ENCODE peak calls at places on chromosome 19, in ten cellular contexts. One of them, this sample, is unnamed.

GRCh38 chr19:43570174-43570791 is 5.0 kb downstream of the XRCC1 start:
- DNase-seq in mucosa of descending colon: no peak
- DNase-seq in neural progenitor cell: no peak
- DNase-seq in breast epithelium: no peak
- DNase-seq in pancreas: no peak
- DNase-seq in AG04449: no peak
- DNase-seq in ovary: no peak
- DNase-seq in A549: no peak
- DNase-seq in stomach: no peak
- DNase-seq in psoas muscle: no peak
- DNase-seq in this sample: no peak

GRCh38 chr19:58543826-58544590 is at the start of gene TRIM28:
- DNase-seq in mucosa of descending colon: peak
- DNase-seq in psoas muscle: peak
- DNase-seq in ovary: peak
- DNase-seq in A549: peak
- DNase-seq in breast epithelium: peak
- DNase-seq in AG04449: peak
- DNase-seq in pancreas: peak
- DNase-seq in stomach: peak
- DNase-seq in neural progenitor cell: peak
- DNase-seq in this sample: peak

GRCh38 chr19:55152017-55152416 is 3.0 kb upstream of the TNNT1 start:
- DNase-seq in stomach: no peak
- DNase-seq in A549: no peak
- DNase-seq in AG04449: no peak
- DNase-seq in psoas muscle: no peak
- DNase-seq in ovary: no peak
- DNase-seq in pancreas: no peak
- DNase-seq in mucosa of descending colon: no peak
- DNase-seq in breast epithelium: no peak
- DNase-seq in neural progenitor cell: no peak
- DNase-seq in this sample: no peak

GRCh38 chr19:41691268-41691970 is 3.3 kb upstream of the CEACAM7 start:
- DNase-seq in neural progenitor cell: no peak
- DNase-seq in A549: peak
- DNase-seq in AG04449: no peak
- DNase-seq in mucosa of descending colon: no peak
- DNase-seq in psoas muscle: no peak
- DNase-seq in stomach: peak
- DNase-seq in ovary: no peak
- DNase-seq in pancreas: peak
- DNase-seq in breast epithelium: no peak
- DNase-seq in this sample: no peak

GRCh38 chr19:18468517-18468916 is 30.6 kb upstream of the ISYNA1 start:
- DNase-seq in pancreas: peak
- DNase-seq in AG04449: no peak
- DNase-seq in stomach: no peak
- DNase-seq in breast epithelium: no peak
- DNase-seq in A549: no peak
- DNase-seq in psoas muscle: peak
- DNase-seq in ovary: no peak
- DNase-seq in mucosa of descending colon: peak
- DNase-seq in neural progenitor cell: no peak
- DNase-seq in this sample: no peak

GRCh38 chr19:46660008-46660517 is 919 bp downstream of the DACT3 start:
- DNase-seq in psoas muscle: no peak
- DNase-seq in stomach: no peak
- DNase-seq in ovary: peak
- DNase-seq in A549: no peak
- DNase-seq in pancreas: peak
- DNase-seq in neural progenitor cell: peak
- DNase-seq in mucosa of descending colon: no peak
- DNase-seq in breast epithelium: no peak
- DNase-seq in AG04449: no peak
- DNase-seq in this sample: peak

GRCh38 chr19:50870417-50871089 is 2.7 kb upstream of the KLK2 start:
- DNase-seq in psoas muscle: no peak
- DNase-seq in neural progenitor cell: peak
- DNase-seq in AG04449: no peak
- DNase-seq in mucosa of descending colon: no peak
- DNase-seq in A549: peak
- DNase-seq in ovary: no peak
- DNase-seq in breast epithelium: no peak
- DNase-seq in stomach: no peak
- DNase-seq in pancreas: peak
- DNase-seq in this sample: no peak

GRCh38 chr19:41955521-41955920 is 3.6 kb downstream of the RABAC1 start:
- DNase-seq in mucosa of descending colon: no peak
- DNase-seq in pancreas: no peak
- DNase-seq in A549: no peak
- DNase-seq in breast epithelium: no peak
- DNase-seq in stomach: no peak
- DNase-seq in neural progenitor cell: no peak
- DNase-seq in psoas muscle: no peak
- DNase-seq in ovary: no peak
- DNase-seq in AG04449: no peak
- DNase-seq in this sample: no peak

GRCh38 chr19:1882786-1883692 is 2.3 kb downstream of the ABHD17A start:
- DNase-seq in A549: no peak
- DNase-seq in neural progenitor cell: no peak
- DNase-seq in pancreas: no peak
- DNase-seq in psoas muscle: no peak
- DNase-seq in ovary: no peak
- DNase-seq in mucosa of descending colon: no peak
- DNase-seq in AG04449: no peak
- DNase-seq in breast epithelium: no peak
- DNase-seq in stomach: no peak
- DNase-seq in this sample: no peak

GRCh38 chr19:20503536-20503935 is 62.0 kb downstream of the ZNF737 start:
- DNase-seq in A549: no peak
- DNase-seq in stomach: peak
- DNase-seq in breast epithelium: no peak
- DNase-seq in ovary: no peak
- DNase-seq in psoas muscle: no peak
- DNase-seq in AG04449: peak
- DNase-seq in mucosa of descending colon: no peak
- DNase-seq in pancreas: peak
- DNase-seq in neural progenitor cell: no peak
- DNase-seq in this sample: peak

GRCh38 chr19:3336680-3337523 is 29.5 kb upstream of the NFIC start:
- DNase-seq in breast epithelium: peak
- DNase-seq in stomach: peak
- DNase-seq in mucosa of descending colon: peak
- DNase-seq in ovary: peak
- DNase-seq in A549: no peak
- DNase-seq in neural progenitor cell: no peak
- DNase-seq in psoas muscle: peak
- DNase-seq in pancreas: peak
- DNase-seq in AG04449: no peak
- DNase-seq in this sample: peak

GRCh38 chr19:405138-405965 is 3.6 kb downstream of the C2CD4C start:
- DNase-seq in mucosa of descending colon: peak
- DNase-seq in AG04449: no peak
- DNase-seq in pancreas: no peak
- DNase-seq in breast epithelium: peak
- DNase-seq in ovary: no peak
- DNase-seq in A549: no peak
- DNase-seq in psoas muscle: no peak
- DNase-seq in neural progenitor cell: no peak
- DNase-seq in stomach: no peak
- DNase-seq in this sample: no peak

GRCh38 chr19:29881386-29881785 is 60.7 kb upstream of the URI1 start:
- DNase-seq in ovary: no peak
- DNase-seq in pancreas: no peak
- DNase-seq in stomach: no peak
- DNase-seq in psoas muscle: no peak
- DNase-seq in neural progenitor cell: no peak
- DNase-seq in A549: no peak
- DNase-seq in mucosa of descending colon: no peak
- DNase-seq in breast epithelium: peak
- DNase-seq in AG04449: no peak
- DNase-seq in this sample: peak

GRCh38 chr19:15563325-15563794 is 51.7 kb upstream of the CYP4F8 start:
- DNase-seq in psoas muscle: no peak
- DNase-seq in stomach: peak
- DNase-seq in pancreas: peak
- DNase-seq in AG04449: no peak
- DNase-seq in mucosa of descending colon: peak
- DNase-seq in neural progenitor cell: no peak
- DNase-seq in A549: no peak
- DNase-seq in ovary: peak
- DNase-seq in breast epithelium: peak
- DNase-seq in this sample: no peak

GRCh38 chr19:36417752-36418286 is 625 bp downstream of the ZFP82 start:
- DNase-seq in stomach: no peak
- DNase-seq in breast epithelium: no peak
- DNase-seq in pancreas: peak
- DNase-seq in neural progenitor cell: peak
- DNase-seq in AG04449: no peak
- DNase-seq in psoas muscle: no peak
- DNase-seq in ovary: no peak
- DNase-seq in mucosa of descending colon: no peak
- DNase-seq in A549: no peak
- DNase-seq in this sample: no peak

GRCh38 chr19:36423925-36424324 is 5.5 kb upstream of the ZFP82 start:
- DNase-seq in ovary: no peak
- DNase-seq in stomach: no peak
- DNase-seq in psoas muscle: no peak
- DNase-seq in neural progenitor cell: no peak
- DNase-seq in breast epithelium: no peak
- DNase-seq in pancreas: no peak
- DNase-seq in mucosa of descending colon: no peak
- DNase-seq in AG04449: no peak
- DNase-seq in A549: no peak
- DNase-seq in this sample: no peak

GRCh38 chr19:36418287-36419001 is at the start of gene ZFP82:
- DNase-seq in neural progenitor cell: peak
- DNase-seq in psoas muscle: peak
- DNase-seq in AG04449: peak
- DNase-seq in stomach: peak
- DNase-seq in pancreas: peak
- DNase-seq in ovary: peak
- DNase-seq in A549: peak
- DNase-seq in mucosa of descending colon: peak
- DNase-seq in breast epithelium: peak
- DNase-seq in this sample: peak

GRCh38 chr19:36421749-36422481 is 3.5 kb upstream of the ZFP82 start:
- DNase-seq in ovary: no peak
- DNase-seq in A549: no peak
- DNase-seq in AG04449: no peak
- DNase-seq in pancreas: no peak
- DNase-seq in stomach: no peak
- DNase-seq in psoas muscle: no peak
- DNase-seq in breast epithelium: no peak
- DNase-seq in neural progenitor cell: no peak
- DNase-seq in mucosa of descending colon: no peak
- DNase-seq in this sample: no peak

DNA sequence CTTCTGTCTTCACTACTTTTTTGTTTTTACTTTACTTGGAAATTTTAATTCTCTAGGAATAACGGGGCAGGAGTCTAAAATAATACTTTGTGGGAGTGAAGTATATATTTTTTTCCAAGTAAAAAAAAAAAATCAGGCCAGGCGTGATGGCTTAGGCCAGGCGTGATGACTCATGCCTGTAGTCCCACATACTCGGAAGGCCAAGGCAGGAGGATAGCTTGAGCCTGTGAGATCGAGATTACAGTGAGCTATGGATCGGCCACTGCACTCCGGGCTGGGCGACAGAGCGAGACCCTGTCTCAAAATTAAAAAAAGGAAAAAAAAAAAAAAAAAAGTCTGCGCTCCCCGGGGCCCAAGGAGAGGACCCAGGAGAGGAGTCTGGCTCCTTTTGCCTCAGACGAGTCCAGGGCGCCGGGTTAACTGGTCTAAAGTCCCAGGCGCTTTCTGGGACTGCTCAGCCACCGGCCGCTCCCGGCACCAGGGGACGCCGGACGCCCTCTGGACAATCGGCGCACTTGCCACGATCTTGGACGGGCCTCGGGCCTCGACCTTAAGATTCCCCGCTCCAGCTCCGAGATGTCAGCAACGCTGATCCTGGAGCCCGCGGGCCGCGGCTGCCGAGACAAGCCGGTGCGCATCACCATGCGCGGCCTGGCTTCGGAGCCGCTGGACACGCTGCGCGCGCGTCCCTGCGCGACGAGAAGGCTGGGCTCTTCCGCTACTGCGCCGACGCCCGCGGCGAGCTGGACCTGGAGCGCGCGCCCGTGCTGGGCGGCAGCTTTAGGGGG is 2.7 kb upstream of the ZFP82 start:
- DNase-seq in psoas muscle: peak
- DNase-seq in neural progenitor cell: peak
- DNase-seq in pancreas: peak
- DNase-seq in ovary: no peak
- DNase-seq in A549: no peak
- DNase-seq in breast epithelium: peak
- DNase-seq in stomach: no peak
- DNase-seq in AG04449: no peak
- DNase-seq in mucosa of descending colon: no peak
- DNase-seq in this sample: peak
- H3K4me3 ChIP-seq in psoas muscle: peak
- H3K4me3 ChIP-seq in neural progenitor cell: no peak
- H3K4me3 ChIP-seq in pancreas: peak
- H3K4me3 ChIP-seq in ovary: peak
- H3K4me3 ChIP-seq in A549: no peak
- H3K4me3 ChIP-seq in breast epithelium: peak
- H3K4me3 ChIP-seq in stomach: peak
- H3K4me3 ChIP-seq in AG04449: peak
- H3K4me3 ChIP-seq in mucosa of descending colon: no peak
- H3K4me3 ChIP-seq in this sample: peak

GRCh38 chr19:7869453-7869909 is 4.7 kb downstream of the PRR36 start:
- DNase-seq in ovary: peak
- DNase-seq in pancreas: peak
- DNase-seq in A549: no peak
- DNase-seq in AG04449: no peak
- DNase-seq in breast epithelium: peak
- DNase-seq in mucosa of descending colon: no peak
- DNase-seq in psoas muscle: peak
- DNase-seq in neural progenitor cell: peak
- DNase-seq in stomach: peak
- DNase-seq in this sample: peak
- TF ChIP-seq CTCF in ovary: no peak
- TF ChIP-seq CTCF in pancreas: no peak
- TF ChIP-seq CTCF in A549: no peak
- TF ChIP-seq CTCF in AG04449: peak
- TF ChIP-seq CTCF in breast epithelium: no peak
- TF ChIP-seq CTCF in mucosa of descending colon: no peak
- TF ChIP-seq CTCF in psoas muscle: no peak
- TF ChIP-seq CTCF in neural progenitor cell: peak
- TF ChIP-seq CTCF in stomach: no peak
- TF ChIP-seq CTCF in this sample: no peak

GRCh38 chr19:36008336-36008978 is at the start of gene SYNE4:
- DNase-seq in A549: no peak
- DNase-seq in mucosa of descending colon: peak
- DNase-seq in AG04449: no peak
- DNase-seq in neural progenitor cell: peak
- DNase-seq in stomach: peak
- DNase-seq in pancreas: peak
- DNase-seq in breast epithelium: peak
- DNase-seq in ovary: no peak
- DNase-seq in psoas muscle: no peak
- DNase-seq in this sample: no peak
- H3K4me3 ChIP-seq in A549: peak
- H3K4me3 ChIP-seq in mucosa of descending colon: peak
- H3K4me3 ChIP-seq in AG04449: peak
- H3K4me3 ChIP-seq in neural progenitor cell: peak
- H3K4me3 ChIP-seq in stomach: peak
- H3K4me3 ChIP-seq in pancreas: peak
- H3K4me3 ChIP-seq in breast epithelium: peak
- H3K4me3 ChIP-seq in ovary: peak
- H3K4me3 ChIP-seq in psoas muscle: peak
- H3K4me3 ChIP-seq in this sample: peak

GRCh38 chr19:5891938-5892771 is 11.4 kb downstream of the NDUFA11 start:
- DNase-seq in stomach: peak
- DNase-seq in ovary: no peak
- DNase-seq in A549: peak
- DNase-seq in breast epithelium: no peak
- DNase-seq in neural progenitor cell: peak
- DNase-seq in AG04449: no peak
- DNase-seq in psoas muscle: no peak
- DNase-seq in mucosa of descending colon: no peak
- DNase-seq in pancreas: peak
- DNase-seq in this sample: peak
- TF ChIP-seq CTCF in stomach: no peak
- TF ChIP-seq CTCF in ovary: no peak
- TF ChIP-seq CTCF in A549: peak
- TF ChIP-seq CTCF in breast epithelium: peak
- TF ChIP-seq CTCF in neural progenitor cell: peak
- TF ChIP-seq CTCF in AG04449: peak
- TF ChIP-seq CTCF in psoas muscle: peak
- TF ChIP-seq CTCF in mucosa of descending colon: peak
- TF ChIP-seq CTCF in pancreas: peak
- TF ChIP-seq CTCF in this sample: peak

This sample was measured in fibroblast of the aortic adventitia.